ENCODE peak calls at places on chromosomes 1 and 21, in eight cellular contexts. One of them, this sample, is unnamed.

GRCh38 chr1:228514421-228514820 is 27.2 kb downstream of the RNF187 start:
- DNase-seq in esophagus squamous epithelium: no peak
- DNase-seq in sigmoid colon: no peak
- DNase-seq in spleen: no peak
- DNase-seq in IMR-90: no peak
- DNase-seq in uterus: no peak
- DNase-seq in tibial nerve: no peak
- DNase-seq in HepG2: no peak
- DNase-seq in this sample: no peak

GRCh38 chr21:19553930-19554615 is 1150.5 kb upstream of the TMPRSS15 start:
- DNase-seq in uterus: no peak
- DNase-seq in spleen: no peak
- DNase-seq in tibial nerve: no peak
- DNase-seq in sigmoid colon: no peak
- DNase-seq in esophagus squamous epithelium: no peak
- DNase-seq in IMR-90: no peak
- DNase-seq in HepG2: no peak
- DNase-seq in this sample: no peak

GRCh38 chr1:234627009-234627950 is 17.3 kb upstream of the IRF2BP2 start:
- DNase-seq in sigmoid colon: no peak
- DNase-seq in HepG2: peak
- DNase-seq in uterus: no peak
- DNase-seq in spleen: no peak
- DNase-seq in tibial nerve: no peak
- DNase-seq in esophagus squamous epithelium: no peak
- DNase-seq in IMR-90: no peak
- DNase-seq in this sample: no peak

GRCh38 chr1:218686258-218686657 is 341.1 kb downstream of the TGFB2 start:
- DNase-seq in esophagus squamous epithelium: no peak
- DNase-seq in spleen: no peak
- DNase-seq in uterus: no peak
- DNase-seq in IMR-90: peak
- DNase-seq in tibial nerve: no peak
- DNase-seq in HepG2: no peak
- DNase-seq in sigmoid colon: no peak
- DNase-seq in this sample: no peak

GRCh38 chr1:5394111-5394510 is 598.1 kb downstream of the NPHP4 start:
- DNase-seq in tibial nerve: no peak
- DNase-seq in uterus: no peak
- DNase-seq in HepG2: no peak
- DNase-seq in spleen: no peak
- DNase-seq in IMR-90: no peak
- DNase-seq in sigmoid colon: no peak
- DNase-seq in esophagus squamous epithelium: no peak
- DNase-seq in this sample: no peak

GRCh38 chr1:35894183-35894582 is 11.2 kb downstream of the AGO1 start:
- DNase-seq in sigmoid colon: no peak
- DNase-seq in tibial nerve: peak
- DNase-seq in uterus: no peak
- DNase-seq in esophagus squamous epithelium: peak
- DNase-seq in IMR-90: peak
- DNase-seq in spleen: peak
- DNase-seq in HepG2: no peak
- DNase-seq in this sample: peak

GRCh38 chr1:23798662-23799142 is 1.9 kb downstream of the GALE start:
- DNase-seq in sigmoid colon: no peak
- DNase-seq in esophagus squamous epithelium: no peak
- DNase-seq in uterus: no peak
- DNase-seq in spleen: peak
- DNase-seq in HepG2: no peak
- DNase-seq in tibial nerve: no peak
- DNase-seq in IMR-90: no peak
- DNase-seq in this sample: no peak

GRCh38 chr1:174794861-174795260 is 204.9 kb upstream of the CACYBP start:
- DNase-seq in esophagus squamous epithelium: no peak
- DNase-seq in tibial nerve: no peak
- DNase-seq in IMR-90: no peak
- DNase-seq in HepG2: no peak
- DNase-seq in spleen: no peak
- DNase-seq in sigmoid colon: no peak
- DNase-seq in uterus: no peak
- DNase-seq in this sample: no peak

GRCh38 chr1:11652203-11652780 is 1.9 kb downstream of the FBXO2 start:
- DNase-seq in tibial nerve: no peak
- DNase-seq in IMR-90: no peak
- DNase-seq in HepG2: no peak
- DNase-seq in uterus: no peak
- DNase-seq in spleen: no peak
- DNase-seq in sigmoid colon: no peak
- DNase-seq in esophagus squamous epithelium: no peak
- DNase-seq in this sample: no peak

GRCh38 chr1:14149431-14149830 is 449.1 kb upstream of the KAZN start:
- DNase-seq in IMR-90: no peak
- DNase-seq in uterus: no peak
- DNase-seq in sigmoid colon: no peak
- DNase-seq in tibial nerve: no peak
- DNase-seq in HepG2: no peak
- DNase-seq in esophagus squamous epithelium: no peak
- DNase-seq in spleen: no peak
- DNase-seq in this sample: no peak

GRCh38 chr1:229271448-229272120 is 673 bp downstream of the RAB4A start:
- DNase-seq in uterus: no peak
- DNase-seq in esophagus squamous epithelium: no peak
- DNase-seq in IMR-90: peak
- DNase-seq in sigmoid colon: no peak
- DNase-seq in spleen: no peak
- DNase-seq in HepG2: peak
- DNase-seq in tibial nerve: no peak
- DNase-seq in this sample: peak

GRCh38 chr1:60274422-60275419 is 201.2 kb upstream of the C1orf87 start:
- DNase-seq in uterus: no peak
- DNase-seq in IMR-90: no peak
- DNase-seq in HepG2: no peak
- DNase-seq in tibial nerve: no peak
- DNase-seq in esophagus squamous epithelium: no peak
- DNase-seq in spleen: no peak
- DNase-seq in sigmoid colon: no peak
- DNase-seq in this sample: no peak

GRCh38 chr1:244964112-244964971 is 100.0 kb upstream of the HNRNPU start:
- DNase-seq in HepG2: peak
- DNase-seq in tibial nerve: peak
- DNase-seq in esophagus squamous epithelium: no peak
- DNase-seq in spleen: no peak
- DNase-seq in uterus: no peak
- DNase-seq in IMR-90: peak
- DNase-seq in sigmoid colon: no peak
- DNase-seq in this sample: peak

GRCh38 chr1:109264379-109264755 is 15.0 kb downstream of the CELSR2 start:
- DNase-seq in esophagus squamous epithelium: no peak
- DNase-seq in sigmoid colon: no peak
- DNase-seq in IMR-90: no peak
- DNase-seq in tibial nerve: no peak
- DNase-seq in spleen: no peak
- DNase-seq in HepG2: no peak
- DNase-seq in uterus: no peak
- DNase-seq in this sample: no peak

GRCh38 chr21:31908106-31909031 is 35.5 kb downstream of the HUNK start:
- DNase-seq in spleen: no peak
- DNase-seq in HepG2: peak
- DNase-seq in IMR-90: peak
- DNase-seq in esophagus squamous epithelium: no peak
- DNase-seq in uterus: peak
- DNase-seq in tibial nerve: no peak
- DNase-seq in sigmoid colon: no peak
- DNase-seq in this sample: no peak

GRCh38 chr1:42765832-42766722 is 751 bp downstream of the P3H1 start:
- DNase-seq in HepG2: peak
- DNase-seq in uterus: peak
- DNase-seq in IMR-90: peak
- DNase-seq in sigmoid colon: peak
- DNase-seq in esophagus squamous epithelium: no peak
- DNase-seq in tibial nerve: peak
- DNase-seq in spleen: no peak
- DNase-seq in this sample: peak

GRCh38 chr1:1069061-1069710 is 4.9 kb downstream of the RNF223 start:
- DNase-seq in tibial nerve: no peak
- DNase-seq in IMR-90: peak
- DNase-seq in spleen: peak
- DNase-seq in uterus: peak
- DNase-seq in HepG2: peak
- DNase-seq in sigmoid colon: no peak
- DNase-seq in esophagus squamous epithelium: no peak
- DNase-seq in this sample: peak

DNA sequence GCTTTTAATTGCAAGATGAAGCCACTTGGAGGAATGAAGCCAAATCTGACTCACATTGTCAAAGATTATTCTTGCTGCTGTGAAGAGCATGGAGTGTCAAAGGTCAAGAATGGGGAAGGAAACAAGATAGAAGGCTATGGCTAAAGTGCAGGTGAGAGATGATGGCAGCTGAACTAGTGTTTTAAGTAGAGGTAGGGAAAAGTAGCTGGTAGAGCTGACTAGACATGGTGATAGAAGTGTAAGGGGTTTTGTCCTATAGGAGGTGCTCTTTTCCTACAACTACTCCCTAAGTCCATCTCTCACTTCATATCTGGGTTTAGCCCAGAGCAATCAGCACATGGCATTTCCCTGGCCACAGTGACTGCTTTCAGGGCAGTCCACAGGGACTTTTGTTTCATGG is 11.8 kb downstream of the UBE2T start:
- DNase-seq in sigmoid colon: no peak
- DNase-seq in tibial nerve: no peak
- DNase-seq in IMR-90: no peak
- DNase-seq in esophagus squamous epithelium: no peak
- DNase-seq in spleen: no peak
- DNase-seq in HepG2: no peak
- DNase-seq in uterus: no peak
- DNase-seq in this sample: no peak
- TF ChIP-seq CTCF in sigmoid colon: no peak
- TF ChIP-seq CTCF in tibial nerve: no peak
- TF ChIP-seq CTCF in IMR-90: no peak
- TF ChIP-seq CTCF in esophagus squamous epithelium: no peak
- TF ChIP-seq CTCF in spleen: no peak
- TF ChIP-seq CTCF in HepG2: peak
- TF ChIP-seq CTCF in uterus: no peak
- TF ChIP-seq CTCF in this sample: no peak

GRCh38 chr1:180953791-180954721 is 41.4 kb downstream of the KIAA1614 start:
- DNase-seq in esophagus squamous epithelium: no peak
- DNase-seq in IMR-90: peak
- DNase-seq in sigmoid colon: peak
- DNase-seq in tibial nerve: peak
- DNase-seq in HepG2: peak
- DNase-seq in spleen: peak
- DNase-seq in uterus: peak
- DNase-seq in this sample: peak
- TF ChIP-seq POLR2A in esophagus squamous epithelium: no peak
- TF ChIP-seq POLR2A in IMR-90: no peak
- TF ChIP-seq POLR2A in sigmoid colon: no peak
- TF ChIP-seq POLR2A in tibial nerve: no peak
- TF ChIP-seq POLR2A in HepG2: peak
- TF ChIP-seq POLR2A in spleen: no peak
- TF ChIP-seq POLR2A in uterus: no peak
- TF ChIP-seq POLR2A in this sample: no peak

GRCh38 chr1:26863677-26864060 is 720 bp downstream of the SFN start:
- DNase-seq in uterus: no peak
- DNase-seq in spleen: no peak
- DNase-seq in IMR-90: no peak
- DNase-seq in sigmoid colon: no peak
- DNase-seq in tibial nerve: no peak
- DNase-seq in HepG2: no peak
- DNase-seq in esophagus squamous epithelium: no peak
- DNase-seq in this sample: no peak

GRCh38 chr1:26861889-26862371 is 1.0 kb upstream of the SFN start:
- DNase-seq in sigmoid colon: no peak
- DNase-seq in HepG2: no peak
- DNase-seq in IMR-90: no peak
- DNase-seq in tibial nerve: no peak
- DNase-seq in spleen: no peak
- DNase-seq in esophagus squamous epithelium: no peak
- DNase-seq in uterus: no peak
- DNase-seq in this sample: no peak

GRCh38 chr1:26861286-26861701 is 1.7 kb upstream of the SFN start:
- DNase-seq in esophagus squamous epithelium: no peak
- DNase-seq in tibial nerve: no peak
- DNase-seq in sigmoid colon: no peak
- DNase-seq in IMR-90: peak
- DNase-seq in HepG2: no peak
- DNase-seq in uterus: no peak
- DNase-seq in spleen: no peak
- DNase-seq in this sample: no peak

GRCh38 chr1:26864610-26865480 is 1.9 kb downstream of the SFN start:
- DNase-seq in sigmoid colon: peak
- DNase-seq in IMR-90: peak
- DNase-seq in spleen: peak
- DNase-seq in tibial nerve: peak
- DNase-seq in HepG2: peak
- DNase-seq in esophagus squamous epithelium: peak
- DNase-seq in uterus: peak
- DNase-seq in this sample: peak

DNA sequence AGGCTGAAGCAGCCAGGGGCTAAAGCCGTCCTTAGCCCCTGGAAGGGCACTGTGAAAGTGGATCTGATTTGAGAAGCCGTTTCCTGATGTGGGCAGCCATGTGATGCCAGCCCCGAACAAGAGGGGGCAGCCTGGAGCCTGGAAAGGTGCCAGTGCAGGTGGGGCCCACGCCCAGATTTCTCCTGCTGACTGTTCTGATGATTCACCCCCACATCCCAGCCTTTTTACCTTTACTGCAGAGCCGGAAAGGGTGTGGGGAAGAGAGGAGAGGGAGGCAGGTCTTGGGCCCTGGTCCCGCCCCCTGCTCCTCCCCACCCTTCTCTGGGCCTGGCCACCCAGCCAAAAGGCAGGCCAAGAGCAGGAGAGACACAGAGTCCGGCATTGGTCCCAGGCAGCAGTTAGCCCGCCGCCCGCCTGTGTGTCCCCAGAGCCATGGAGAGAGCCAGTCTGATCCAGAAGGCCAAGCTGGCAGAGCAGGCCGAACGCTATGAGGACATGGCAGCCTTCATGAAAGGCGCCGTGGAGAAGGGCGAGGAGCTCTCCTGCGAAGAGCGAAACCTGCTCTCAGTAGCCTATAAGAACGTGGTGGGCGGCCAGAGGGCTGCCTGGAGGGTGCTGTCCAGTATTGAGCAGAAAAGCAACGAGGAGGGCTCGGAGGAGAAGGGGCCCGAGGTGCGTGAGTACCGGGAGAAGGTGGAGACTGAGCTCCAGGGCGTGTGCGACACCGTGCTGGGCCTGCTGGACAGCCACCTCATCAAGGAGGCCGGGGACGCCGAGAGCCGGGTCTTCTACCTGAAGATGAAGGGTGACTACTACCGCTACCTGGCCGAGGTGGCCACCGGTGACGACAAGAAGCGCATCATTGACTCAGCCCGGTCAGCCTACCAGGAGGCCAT is at the start of gene SFN:
- DNase-seq in spleen: peak
- DNase-seq in uterus: no peak
- DNase-seq in IMR-90: no peak
- DNase-seq in esophagus squamous epithelium: no peak
- DNase-seq in sigmoid colon: no peak
- DNase-seq in HepG2: peak
- DNase-seq in tibial nerve: no peak
- DNase-seq in this sample: peak
- TF ChIP-seq CTCF in spleen: no peak
- TF ChIP-seq CTCF in uterus: no peak
- TF ChIP-seq CTCF in IMR-90: peak
- TF ChIP-seq CTCF in esophagus squamous epithelium: no peak
- TF ChIP-seq CTCF in sigmoid colon: no peak
- TF ChIP-seq CTCF in HepG2: peak
- TF ChIP-seq CTCF in tibial nerve: no peak
- TF ChIP-seq CTCF in this sample: peak

GRCh38 chr1:240174734-240175133 is 83.1 kb downstream of the FMN2 start:
- DNase-seq in uterus: no peak
- DNase-seq in esophagus squamous epithelium: no peak
- DNase-seq in sigmoid colon: no peak
- DNase-seq in tibial nerve: no peak
- DNase-seq in IMR-90: no peak
- DNase-seq in HepG2: no peak
- DNase-seq in spleen: no peak
- DNase-seq in this sample: no peak
- TF ChIP-seq POLR2A in uterus: no peak
- TF ChIP-seq POLR2A in esophagus squamous epithelium: no peak
- TF ChIP-seq POLR2A in sigmoid colon: no peak
- TF ChIP-seq POLR2A in tibial nerve: no peak
- TF ChIP-seq POLR2A in IMR-90: no peak
- TF ChIP-seq POLR2A in HepG2: no peak
- TF ChIP-seq POLR2A in spleen: no peak
- TF ChIP-seq POLR2A in this sample: no peak

This sample was measured in Peyer's patch.